ENCODE peak calls at places on chromosomes 12 and 14, in nine cellular contexts. V, F, Q, E, J, W, M, X and I are unnamed samples. For H3K36me3, the result is how much of the 10 kb centered on the place peaks cover.

GRCh38 chr12:91370086-91370868 is 187.7 kb upstream of the DCN start:
- DNase-seq in V (no peak), F (no peak), Q (no peak), E (no peak), J (no peak), W (no peak), M (no peak), X (no peak), I (peak)

GRCh38 chr12:127941332-127941731 is 325.6 kb upstream of the TMEM132C start:
- DNase-seq in V (no peak), F (no peak), Q (no peak), E (no peak), J (no peak), W (no peak), M (no peak), X (no peak), I (no peak)

GRCh38 chr14:64510825-64511679 is 6.5 kb downstream of the ZBTB1 start:
- DNase-seq in V (peak), F (no peak), Q (peak), E (peak), J (peak), W (peak), M (no peak), X (peak), I (peak)

GRCh38 chr12:108129017-108129812 is at the start of gene WSCD2:
- DNase-seq in V (no peak), F (no peak), Q (peak), E (peak), J (peak), W (peak), M (no peak), X (no peak), I (peak)

GRCh38 chr12:10750385-10750727 is 27.2 kb upstream of the YBX3 start:
- DNase-seq in V (no peak), F (no peak), Q (no peak), E (no peak), J (no peak), W (no peak), M (no peak), X (no peak), I (no peak)

GRCh38 chr14:62066304-62066703 is 304.1 kb downstream of the SNAPC1 start:
- DNase-seq in V (peak), F (no peak), Q (no peak), E (no peak), J (no peak), W (no peak), M (no peak), X (no peak), I (no peak)

GRCh38 chr12:22321620-22322019 is 12.9 kb downstream of the ST8SIA1 start:
- DNase-seq in V (no peak), F (no peak), Q (no peak), E (no peak), J (no peak), W (no peak), M (no peak), X (no peak), I (no peak)

GRCh38 chr12:4588916-4589315 is 26.9 kb downstream of the DYRK4 start:
- DNase-seq in V (no peak), F (no peak), Q (no peak), E (no peak), J (no peak), W (no peak), M (no peak), X (no peak), I (no peak)

GRCh38 chr12:19474147-19474546 is 34.9 kb downstream of the AEBP2 start:
- DNase-seq in V (no peak), F (no peak), Q (no peak), E (no peak), J (no peak), W (no peak), M (no peak), X (no peak), I (no peak)

GRCh38 chr12:105573574-105573973 is 243.1 kb downstream of the C12orf75 start:
- DNase-seq in V (no peak), F (no peak), Q (no peak), E (no peak), J (no peak), W (no peak), M (no peak), X (no peak), I (no peak)

DNA sequence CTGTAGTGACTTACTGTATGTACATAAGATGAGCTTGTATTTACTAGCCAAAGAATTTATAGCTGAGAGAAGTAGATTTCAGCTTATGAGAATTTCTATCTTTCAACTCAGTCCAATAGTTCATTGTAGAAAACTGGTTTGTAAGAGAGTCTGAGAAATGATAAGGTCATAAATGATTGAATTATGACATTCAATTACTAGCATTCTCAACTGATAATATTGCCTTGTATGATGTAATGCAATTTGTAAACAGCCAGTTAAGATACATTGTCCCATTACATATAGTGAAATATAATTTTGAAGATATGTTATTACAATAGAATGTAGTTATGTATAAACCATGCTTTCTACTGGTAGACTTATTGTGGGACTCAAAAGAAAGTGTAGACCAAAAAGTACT is 42.5 kb upstream of the STRAP start:
- DNase-seq in V (no peak), F (no peak), Q (no peak), E (no peak), J (no peak), W (no peak), M (no peak), X (no peak), I (no peak)
- H3K36me3 ChIP-seq in V (under half), F (under half), Q (under half), E (under half), J (under half), W (under half), M (under half), X (under half), I (under half)

GRCh38 chr14:90499908-90500664 is 103.3 kb downstream of the CALM1 start:
- DNase-seq in V (no peak), F (no peak), Q (no peak), E (no peak), J (no peak), W (no peak), M (no peak), X (no peak), I (no peak)

GRCh38 chr14:90500665-90501370 is 104.0 kb downstream of the CALM1 start:
- DNase-seq in V (no peak), F (no peak), Q (no peak), E (no peak), J (no peak), W (no peak), M (no peak), X (no peak), I (no peak)

GRCh38 chr14:90504643-90505042 is 107.8 kb downstream of the CALM1 start:
- DNase-seq in V (no peak), F (no peak), Q (no peak), E (no peak), J (no peak), W (no peak), M (no peak), X (no peak), I (no peak)

GRCh38 chr14:90503582-90503981 is 106.8 kb downstream of the CALM1 start:
- DNase-seq in V (no peak), F (no peak), Q (no peak), E (peak), J (no peak), W (no peak), M (no peak), X (no peak), I (no peak)

DNA sequence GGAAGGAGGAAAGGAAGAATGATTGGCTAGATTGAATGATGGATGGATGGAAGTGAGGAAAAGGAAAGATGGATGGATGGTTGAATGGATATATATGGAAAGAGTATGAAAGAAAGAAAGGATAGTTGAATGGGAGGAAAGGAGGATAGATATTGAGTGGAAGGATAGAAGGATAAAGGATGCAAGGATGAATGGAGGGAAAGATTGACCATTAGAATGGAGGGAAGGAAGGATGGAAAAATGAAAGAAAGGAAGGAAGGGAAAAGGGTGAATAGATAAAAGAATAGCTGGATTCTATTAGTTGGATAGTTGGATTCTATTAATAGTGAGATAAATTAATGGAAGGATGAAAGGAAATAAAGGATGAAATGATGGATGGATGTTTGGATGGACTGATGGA is 105.9 kb downstream of the CALM1 start:
- DNase-seq in V (no peak), F (no peak), Q (no peak), E (no peak), J (no peak), W (no peak), M (no peak), X (no peak), I (no peak)
- H3K36me3 ChIP-seq in V (under half), F (under half), Q (under half), E (under half), J (under half), W (under half), M (under half), X (under half), I (under half)

GRCh38 chr12:121255433-121255832 is 41.1 kb downstream of the CAMKK2 start:
- DNase-seq in V (no peak), F (no peak), Q (no peak), E (no peak), J (no peak), W (no peak), M (no peak), X (no peak), I (no peak)
- H3K36me3 ChIP-seq in V (under half), F (under half), Q (half or more), E (half or more), J (under half), W (under half), M (half or more), X (half or more), I (under half)

GRCh38 chr12:123354600-123354999 is 10.0 kb downstream of the SBNO1 start:
- DNase-seq in V (no peak), F (no peak), Q (no peak), E (no peak), J (no peak), W (no peak), M (no peak), X (no peak), I (no peak)
- H3K36me3 ChIP-seq in V (under half), F (under half), Q (half or more), E (under half), J (under half), W (under half), M (under half), X (under half), I (under half)